ENCODE peak calls at places on chromosomes 1 and 21, in eight cellular contexts. F is fibroblast of the aortic adventitia, L is adrenal gland, O is A549, V is MM.1S, Y is HFFc6, E is Peyer's patch, Q is WTC11. U is an unnamed sample.

GRCh38 chr21:43331962-43332458 is 94.9 kb downstream of the SIK1 start:
- DNase-seq in F (peak; percentile 71), L (peak; percentile 53), O (peak; percentile 78), V (no peak), Y (peak; percentile 87), E (no peak), Q (no peak), U (no peak)

GRCh38 chr1:24725209-24725651 is 20.0 kb upstream of the CLIC4 start:
- DNase-seq in F (no peak), L (no peak), O (no peak), V (no peak), Y (no peak), E (no peak), Q (peak; percentile 44), U (peak; percentile 34)

GRCh38 chr21:33042812-33043211 is 17.1 kb downstream of the OLIG2 start:
- DNase-seq in F (peak; percentile 96), L (peak; percentile 23), O (peak; percentile 8), V (no peak), Y (peak; percentile 94), E (no peak), Q (no peak), U (no peak)

GRCh38 chr21:42518216-42518615 is 4.6 kb downstream of the SLC37A1 start:
- DNase-seq in F (peak; percentile 30), L (peak; percentile 74), O (peak; percentile 44), V (no peak), Y (no peak), E (no peak), Q (no peak), U (no peak)

GRCh38 chr1:93679546-93679945 is 2.1 kb downstream of the BCAR3 start:
- DNase-seq in F (peak; percentile 53), L (no peak), O (no peak), V (no peak), Y (no peak), E (no peak), Q (no peak), U (no peak)

GRCh38 chr1:218459878-218460277 is 114.7 kb downstream of the TGFB2 start:
- DNase-seq in F (peak; percentile 94), L (peak; percentile 31), O (peak; percentile 78), V (peak; percentile 95), Y (peak; percentile 82), E (no peak), Q (peak; percentile 21), U (no peak)

GRCh38 chr1:205504311-205505075 is at the start of gene CDK18:
- DNase-seq in F (no peak), L (peak; percentile 91), O (peak; percentile 83), V (peak; percentile 74), Y (no peak), E (peak; percentile 89), Q (peak; percentile 85), U (peak; percentile 77)

GRCh38 chr1:201171063-201172036 is 17.1 kb upstream of the TMEM9 start:
- DNase-seq in F (peak; percentile 36), L (peak; percentile 43), O (peak; percentile 70), V (peak; percentile 80), Y (peak; percentile 47), E (no peak), Q (peak; percentile 60), U (peak; percentile 76)

GRCh38 chr1:183609313-183609712 is 19.1 kb upstream of the NCF2 start:
- DNase-seq in F (peak; percentile 90), L (peak; percentile 35), O (peak; percentile 21), V (no peak), Y (peak; percentile 88), E (no peak), Q (no peak), U (no peak)

GRCh38 chr1:66333463-66334232 is 200.3 kb upstream of the SGIP1 start:
- DNase-seq in F (no peak), L (no peak), O (no peak), V (no peak), Y (no peak), E (peak; percentile 46), Q (no peak), U (no peak)

GRCh38 chr1:235207202-235207565 is 46.1 kb upstream of the RBM34 start:
- DNase-seq in F (no peak), L (no peak), O (no peak), V (peak; percentile 60), Y (no peak), E (no peak), Q (no peak), U (no peak)

GRCh38 chr1:245234217-245235120 is 79.7 kb downstream of the KIF26B start:
- DNase-seq in F (no peak), L (no peak), O (no peak), V (no peak), Y (no peak), E (no peak), Q (peak; percentile 56), U (peak; percentile 43)

GRCh38 chr1:153567621-153568366 is 2.1 kb upstream of the S100A2 start:
- DNase-seq in F (peak; percentile 29), L (no peak), O (peak; percentile 48), V (no peak), Y (no peak), E (no peak), Q (no peak), U (no peak)

GRCh38 chr1:242426271-242426905 is 98.1 kb downstream of the PLD5 start:
- DNase-seq in F (no peak), L (no peak), O (no peak), V (no peak), Y (no peak), E (no peak), Q (no peak), U (no peak)

GRCh38 chr1:99119193-99119592 is 114.5 kb upstream of the PLPPR5 start:
- DNase-seq in F (peak; percentile 78), L (no peak), O (no peak), V (no peak), Y (no peak), E (no peak), Q (no peak), U (no peak)

GRCh38 chr1:187842406-187843165 is 1013.8 kb downstream of the PLA2G4A start:
- DNase-seq in F (peak; percentile 4), L (no peak), O (no peak), V (no peak), Y (no peak), E (no peak), Q (no peak), U (no peak)

GRCh38 chr1:242209063-242209462 is 210.2 kb upstream of the MAP1LC3C start:
- DNase-seq in F (no peak), L (no peak), O (no peak), V (no peak), Y (no peak), E (no peak), Q (no peak), U (no peak)

GRCh38 chr1:15942661-15943514 is 33.0 kb downstream of the ZBTB17 start:
- DNase-seq in F (no peak), L (no peak), O (no peak), V (no peak), Y (no peak), E (no peak), Q (no peak), U (no peak)

GRCh38 chr1:28836421-28836956 is 24.5 kb downstream of the OPRD1 start:
- DNase-seq in F (no peak), L (no peak), O (no peak), V (no peak), Y (no peak), E (no peak), Q (no peak), U (no peak)

GRCh38 chr1:155078496-155079209 is at the start of gene EFNA3:
- DNase-seq in F (peak; percentile 22), L (no peak), O (peak; percentile 77), V (peak; percentile 55), Y (no peak), E (peak; percentile 87), Q (peak; percentile 84), U (peak; percentile 95)

GRCh38 chr1:115654663-115655306 is 13.0 kb downstream of the VANGL1 start:
- DNase-seq in F (peak; percentile 57), L (peak; percentile 84), O (no peak), V (no peak), Y (no peak), E (no peak), Q (no peak), U (no peak)

GRCh38 chr1:221760895-221761294 is 19.0 kb upstream of the DUSP10 start:
- DNase-seq in F (no peak), L (no peak), O (no peak), V (no peak), Y (no peak), E (no peak), Q (no peak), U (no peak)
- TF ChIP-seq CTCF in F (no peak), L (no peak), O (no peak), V (no peak), Y (no peak), E (no peak), Q (no peak), U (no peak)

GRCh38 chr1:38962113-38962512 is 20.5 kb upstream of the RHBDL2 start:
- DNase-seq in F (peak; percentile 60), L (no peak), O (no peak), V (no peak), Y (peak; percentile 83), E (no peak), Q (no peak), U (no peak)
- TF ChIP-seq CTCF in F (no peak), L (no peak), O (no peak), V (no peak), Y (no peak), E (no peak), Q (no peak), U (no peak)

GRCh38 chr1:23081376-23081775 is 62.1 kb downstream of the KDM1A start:
- DNase-seq in F (no peak), L (no peak), O (peak; percentile 22), V (no peak), Y (no peak), E (no peak), Q (peak; percentile 22), U (no peak)
- TF ChIP-seq CTCF in F (peak; percentile 32), L (no peak), O (no peak), V (peak; percentile 10), Y (peak; percentile 46), E (peak; percentile 31), Q (peak; percentile 26), U (no peak)

GRCh38 chr1:45619149-45619921 is 4.5 kb downstream of the CCDC17 start:
- DNase-seq in F (no peak), L (no peak), O (no peak), V (no peak), Y (no peak), E (no peak), Q (no peak), U (no peak)

GRCh38 chr1:45615885-45616284 is 8.0 kb downstream of the CCDC17 start:
- DNase-seq in F (no peak), L (no peak), O (no peak), V (no peak), Y (no peak), E (no peak), Q (no peak), U (no peak)

GRCh38 chr1:45620588-45621500 is 3.0 kb downstream of the CCDC17 start:
- DNase-seq in F (no peak), L (no peak), O (no peak), V (no peak), Y (no peak), E (no peak), Q (no peak), U (no peak)

GRCh38 chr1:45621501-45621836 is 2.4 kb downstream of the CCDC17 start:
- DNase-seq in F (no peak), L (peak; percentile 34), O (no peak), V (no peak), Y (no peak), E (no peak), Q (no peak), U (no peak)

DNA sequence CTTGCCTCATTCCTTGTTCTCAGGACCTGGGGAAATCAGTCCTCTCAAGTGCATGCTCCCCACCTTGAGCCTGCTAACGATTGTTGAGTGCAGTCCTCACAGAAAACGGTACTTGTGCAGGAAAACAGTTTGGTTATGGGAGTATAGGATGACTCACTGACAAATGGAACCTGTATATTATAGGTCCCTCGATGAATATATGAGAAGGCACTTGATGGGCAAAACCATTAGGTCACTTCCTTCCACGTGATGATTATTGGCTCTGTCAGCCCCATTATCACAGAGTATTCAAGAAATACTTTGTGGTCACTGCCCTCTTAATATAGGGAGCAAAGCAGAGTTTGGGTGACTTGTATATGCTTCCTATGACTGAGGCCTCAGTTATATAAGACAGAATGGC is 6.2 kb downstream of the CCDC17 start:
- DNase-seq in F (peak; percentile 33), L (no peak), O (no peak), V (no peak), Y (peak; percentile 67), E (no peak), Q (no peak), U (no peak)
- TF ChIP-seq CTCF in F (no peak), L (no peak), O (no peak), V (no peak), Y (no peak), E (no peak), Q (no peak), U (no peak)